ENCODE peak calls at places on chromosomes 13 and 19, in four cellular contexts. D is IMR-90, R is H9, M is trophoblast cell. J is an unnamed sample.

GRCh38 chr19:30406220-30406944 is 34.2 kb downstream of the ZNF536 start:
- DNase-seq in D (no peak), R (no peak), M (no peak), J (no peak)

GRCh38 chr19:18090545-18091216 is 3.9 kb upstream of the IL12RB1 start:
- DNase-seq in D (peak), R (no peak), M (no peak), J (no peak)

GRCh38 chr13:43242040-43242439 is 218.7 kb downstream of the DNAJC15 start:
- DNase-seq in D (peak), R (no peak), M (no peak), J (no peak)

GRCh38 chr19:9431475-9431874 is 3.9 kb downstream of the ZNF266 start:
- DNase-seq in D (peak), R (peak), M (peak), J (peak)

GRCh38 chr19:55300821-55301458 is 17.1 kb downstream of the BRSK1 start:
- DNase-seq in D (no peak), R (no peak), M (no peak), J (peak)

GRCh38 chr19:7871280-7871529 is 3.0 kb downstream of the PRR36 start:
- DNase-seq in D (no peak), R (no peak), M (no peak), J (no peak)

GRCh38 chr13:37225414-37226047 is 120.1 kb upstream of the CSNK1A1L start:
- DNase-seq in D (peak), R (no peak), M (no peak), J (no peak)

GRCh38 chr19:18848860-18849661 is 17.3 kb downstream of the UPF1 start:
- DNase-seq in D (peak), R (no peak), M (no peak), J (no peak)

GRCh38 chr13:31331051-31331450 is 131.3 kb downstream of the B3GLCT start:
- DNase-seq in D (no peak), R (no peak), M (no peak), J (no peak)

GRCh38 chr13:39967199-39967959 is 311.9 kb downstream of the COG6 start:
- DNase-seq in D (no peak), R (no peak), M (no peak), J (no peak)

GRCh38 chr19:46603752-46604241 is 2.7 kb downstream of the CALM3 start:
- DNase-seq in D (no peak), R (no peak), M (no peak), J (no peak)

GRCh38 chr19:50310759-50311465 is 18.3 kb downstream of the KCNC3 start:
- DNase-seq in D (no peak), R (no peak), M (peak), J (no peak)

GRCh38 chr19:47679922-47680857 is 33.0 kb upstream of the EHD2 start:
- DNase-seq in D (no peak), R (no peak), M (no peak), J (no peak)

GRCh38 chr19:30448386-30449130 is 76.4 kb downstream of the ZNF536 start:
- DNase-seq in D (no peak), R (no peak), M (no peak), J (no peak)

GRCh38 chr13:110618780-110619179 is 3.4 kb downstream of the NAXD start:
- DNase-seq in D (no peak), R (no peak), M (no peak), J (no peak)

GRCh38 chr13:77038907-77039470 is 12.0 kb upstream of the FBXL3 start:
- DNase-seq in D (no peak), R (no peak), M (no peak), J (no peak)

DNA sequence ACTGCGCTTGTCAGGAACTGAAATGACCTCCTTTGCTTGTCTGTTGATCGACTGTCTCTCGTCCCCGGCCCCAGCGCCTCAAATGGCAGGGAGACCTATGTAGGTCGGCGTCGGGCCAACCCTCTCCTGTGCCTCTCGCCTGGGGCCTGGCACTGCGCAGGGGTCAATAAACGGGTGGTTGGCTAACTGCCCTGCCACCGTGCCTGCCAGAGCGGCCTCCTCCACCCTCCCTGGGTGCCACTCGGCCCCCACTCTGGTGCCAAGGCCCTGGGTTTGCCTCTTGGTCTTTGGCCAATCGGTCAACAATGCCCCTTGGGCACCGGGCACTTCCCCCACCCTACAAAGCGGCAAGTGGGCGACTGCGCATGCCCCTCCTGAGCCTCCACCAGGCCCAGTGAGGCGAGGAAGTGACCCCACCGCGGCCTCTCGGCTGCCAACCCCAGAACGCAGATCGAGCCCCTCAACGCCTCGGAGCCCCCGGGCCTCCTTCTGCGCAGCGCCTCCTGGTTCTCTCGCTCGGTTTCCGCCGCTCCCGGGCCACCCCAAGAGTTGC is 1.1 kb downstream of the KEAP1 start:
- DNase-seq in D (peak), R (peak), M (no peak), J (no peak)
- H3K14ac ChIP-seq in D (peak), R (peak), M (peak), J (peak)

GRCh38 chr13:27791146-27791900 is 960 bp upstream of the GSX1 start:
- DNase-seq in D (no peak), R (no peak), M (no peak), J (no peak)

GRCh38 chr13:27793377-27794074 is 1.2 kb downstream of the GSX1 start:
- DNase-seq in D (no peak), R (no peak), M (no peak), J (no peak)

GRCh38 chr13:27790523-27790922 is 1.8 kb upstream of the GSX1 start:
- DNase-seq in D (no peak), R (no peak), M (no peak), J (no peak)

GRCh38 chr13:27792393-27793218 is at the start of gene GSX1:
- DNase-seq in D (peak), R (peak), M (peak), J (peak)

GRCh38 chr13:27791901-27792392 is 336 bp upstream of the GSX1 start:
- DNase-seq in D (no peak), R (no peak), M (no peak), J (no peak)
- H3K4me2 ChIP-seq in D (no peak), R (peak), M (no peak), J (no peak)

GRCh38 chr13:46126552-46127171 is 21.8 kb upstream of the CPB2 start:
- DNase-seq in D (peak), R (peak), M (peak), J (peak)
- H4K8ac ChIP-seq in D (no peak), R (no peak), M (no peak), J (no peak)

GRCh38 chr19:36483653-36484052 is 5.7 kb downstream of the ZNF566 start:
- DNase-seq in D (no peak), R (no peak), M (no peak), J (no peak)

GRCh38 chr19:36488816-36489138 is 584 bp downstream of the ZNF566 start:
- DNase-seq in D (no peak), R (no peak), M (no peak), J (no peak)

GRCh38 chr19:36489920-36490415 is 607 bp upstream of the ZNF566 start:
- DNase-seq in D (peak), R (peak), M (peak), J (peak)

GRCh38 chr19:36488118-36488815 is 1.1 kb downstream of the ZNF566 start:
- DNase-seq in D (peak), R (no peak), M (no peak), J (no peak)

DNA sequence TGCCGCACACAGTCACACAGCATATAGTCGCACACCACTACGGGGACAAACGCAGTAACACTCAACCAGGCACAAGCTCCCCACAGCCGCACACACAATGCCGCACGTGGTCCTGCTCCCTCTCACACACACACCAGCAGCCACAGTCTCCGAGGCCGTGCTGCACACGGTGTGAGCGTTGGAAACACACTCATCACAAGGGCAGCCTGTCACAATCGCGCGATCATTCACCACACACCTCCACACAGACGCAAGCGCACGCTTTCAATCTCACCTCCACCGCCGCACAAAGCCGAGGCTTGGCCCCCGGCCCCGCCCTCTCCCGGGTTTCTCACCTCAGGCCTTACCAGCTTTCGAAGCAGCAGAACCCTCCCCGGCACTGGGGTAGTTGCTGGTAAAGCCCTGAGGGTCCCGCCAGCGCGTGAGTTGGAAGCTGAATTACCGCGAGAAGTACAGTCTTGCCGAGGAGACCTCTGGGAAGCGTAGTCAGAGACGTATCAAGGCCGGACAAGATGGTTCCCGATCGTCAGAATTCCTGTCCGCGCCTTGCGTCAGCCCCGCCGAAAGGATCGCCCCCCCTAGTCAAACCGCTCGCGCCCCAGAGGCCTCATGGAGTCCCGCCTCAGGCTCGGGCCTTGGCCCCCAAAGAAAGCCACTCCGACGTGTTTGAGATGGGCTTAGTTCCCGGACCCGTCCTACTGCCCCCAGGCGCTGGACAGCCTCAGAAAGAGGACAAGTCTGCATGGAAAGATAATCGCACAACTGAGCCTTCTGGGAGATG is at the start of gene ZNF566:
- DNase-seq in D (peak), R (peak), M (peak), J (peak)
- H3K14ac ChIP-seq in D (peak), R (peak), M (peak), J (peak)